ENCODE peak calls at places on chromosomes 4 and X, in nine cellular contexts. One of them, this sample, is unnamed.

GRCh38 chr4:18366762-18367358 is 345.3 kb upstream of the LCORL start:
- DNase-seq in keratinocyte: no peak
- DNase-seq in left lung: no peak
- DNase-seq in mammary epithelial cell: peak
- DNase-seq in colonic mucosa: no peak
- DNase-seq in uterus: no peak
- DNase-seq in dorsolateral prefrontal cortex: no peak
- DNase-seq in suprapubic skin: no peak
- DNase-seq in pancreas: no peak
- DNase-seq in this sample: peak

GRCh38 chrX:50704360-50704759 is 109.6 kb downstream of the SHROOM4 start:
- DNase-seq in mammary epithelial cell: no peak
- DNase-seq in colonic mucosa: no peak
- DNase-seq in uterus: no peak
- DNase-seq in pancreas: no peak
- DNase-seq in dorsolateral prefrontal cortex: no peak
- DNase-seq in suprapubic skin: no peak
- DNase-seq in keratinocyte: no peak
- DNase-seq in left lung: no peak
- DNase-seq in this sample: no peak

GRCh38 chr4:148006025-148006424 is 274.1 kb downstream of the ARHGAP10 start:
- DNase-seq in mammary epithelial cell: no peak
- DNase-seq in uterus: no peak
- DNase-seq in left lung: no peak
- DNase-seq in keratinocyte: no peak
- DNase-seq in dorsolateral prefrontal cortex: no peak
- DNase-seq in colonic mucosa: no peak
- DNase-seq in suprapubic skin: no peak
- DNase-seq in pancreas: no peak
- DNase-seq in this sample: no peak

GRCh38 chr4:108276690-108277089 is 108.0 kb upstream of the LEF1 start:
- DNase-seq in dorsolateral prefrontal cortex: no peak
- DNase-seq in mammary epithelial cell: no peak
- DNase-seq in colonic mucosa: no peak
- DNase-seq in uterus: no peak
- DNase-seq in pancreas: no peak
- DNase-seq in suprapubic skin: no peak
- DNase-seq in keratinocyte: no peak
- DNase-seq in left lung: no peak
- DNase-seq in this sample: no peak

GRCh38 chrX:10048076-10048475 is 80.9 kb downstream of the CLDN34 start:
- DNase-seq in colonic mucosa: no peak
- DNase-seq in mammary epithelial cell: no peak
- DNase-seq in keratinocyte: no peak
- DNase-seq in suprapubic skin: no peak
- DNase-seq in uterus: no peak
- DNase-seq in left lung: no peak
- DNase-seq in dorsolateral prefrontal cortex: no peak
- DNase-seq in pancreas: no peak
- DNase-seq in this sample: no peak

GRCh38 chr4:152099061-152099425 is 338.2 kb upstream of the GATB start:
- DNase-seq in keratinocyte: no peak
- DNase-seq in mammary epithelial cell: no peak
- DNase-seq in dorsolateral prefrontal cortex: no peak
- DNase-seq in suprapubic skin: no peak
- DNase-seq in left lung: no peak
- DNase-seq in pancreas: no peak
- DNase-seq in uterus: no peak
- DNase-seq in colonic mucosa: no peak
- DNase-seq in this sample: no peak

GRCh38 chrX:78796916-78797315 is 49.4 kb downstream of the LPAR4 start:
- DNase-seq in colonic mucosa: no peak
- DNase-seq in pancreas: no peak
- DNase-seq in suprapubic skin: no peak
- DNase-seq in mammary epithelial cell: no peak
- DNase-seq in uterus: no peak
- DNase-seq in dorsolateral prefrontal cortex: no peak
- DNase-seq in left lung: no peak
- DNase-seq in keratinocyte: no peak
- DNase-seq in this sample: no peak

GRCh38 chr4:168335621-168336020 is 17.1 kb upstream of the DDX60 start:
- DNase-seq in suprapubic skin: no peak
- DNase-seq in left lung: no peak
- DNase-seq in colonic mucosa: no peak
- DNase-seq in keratinocyte: no peak
- DNase-seq in pancreas: no peak
- DNase-seq in dorsolateral prefrontal cortex: no peak
- DNase-seq in uterus: no peak
- DNase-seq in mammary epithelial cell: no peak
- DNase-seq in this sample: no peak

GRCh38 chr4:5912614-5913019 is 19.7 kb upstream of the CRMP1 start:
- DNase-seq in colonic mucosa: no peak
- DNase-seq in dorsolateral prefrontal cortex: no peak
- DNase-seq in suprapubic skin: no peak
- DNase-seq in mammary epithelial cell: peak
- DNase-seq in uterus: no peak
- DNase-seq in keratinocyte: peak
- DNase-seq in left lung: no peak
- DNase-seq in pancreas: no peak
- DNase-seq in this sample: no peak

GRCh38 chrX:91039777-91040176 is 394.9 kb upstream of the PABPC5 start:
- DNase-seq in uterus: no peak
- DNase-seq in pancreas: no peak
- DNase-seq in colonic mucosa: no peak
- DNase-seq in dorsolateral prefrontal cortex: no peak
- DNase-seq in suprapubic skin: no peak
- DNase-seq in keratinocyte: no peak
- DNase-seq in left lung: no peak
- DNase-seq in mammary epithelial cell: no peak
- DNase-seq in this sample: no peak

GRCh38 chrX:20437678-20438077 is 171.0 kb upstream of the RPS6KA3 start:
- DNase-seq in left lung: no peak
- DNase-seq in colonic mucosa: no peak
- DNase-seq in mammary epithelial cell: no peak
- DNase-seq in uterus: no peak
- DNase-seq in keratinocyte: no peak
- DNase-seq in dorsolateral prefrontal cortex: no peak
- DNase-seq in suprapubic skin: no peak
- DNase-seq in pancreas: no peak
- DNase-seq in this sample: no peak

GRCh38 chr4:169909897-169910296 is 116.3 kb downstream of the MFAP3L start:
- DNase-seq in pancreas: no peak
- DNase-seq in suprapubic skin: no peak
- DNase-seq in left lung: no peak
- DNase-seq in uterus: no peak
- DNase-seq in dorsolateral prefrontal cortex: no peak
- DNase-seq in colonic mucosa: no peak
- DNase-seq in mammary epithelial cell: no peak
- DNase-seq in keratinocyte: no peak
- DNase-seq in this sample: no peak

GRCh38 chr4:137532869-137533236 is 559 bp upstream of the PCDH18 start:
- DNase-seq in mammary epithelial cell: no peak
- DNase-seq in suprapubic skin: no peak
- DNase-seq in keratinocyte: no peak
- DNase-seq in pancreas: no peak
- DNase-seq in dorsolateral prefrontal cortex: no peak
- DNase-seq in left lung: no peak
- DNase-seq in uterus: no peak
- DNase-seq in colonic mucosa: no peak
- DNase-seq in this sample: no peak

GRCh38 chr4:137531951-137532868 is at the start of gene PCDH18:
- DNase-seq in keratinocyte: no peak
- DNase-seq in dorsolateral prefrontal cortex: peak
- DNase-seq in left lung: peak
- DNase-seq in colonic mucosa: peak
- DNase-seq in mammary epithelial cell: peak
- DNase-seq in suprapubic skin: peak
- DNase-seq in uterus: peak
- DNase-seq in pancreas: no peak
- DNase-seq in this sample: peak

GRCh38 chr4:137533855-137534254 is 1.6 kb upstream of the PCDH18 start:
- DNase-seq in pancreas: no peak
- DNase-seq in keratinocyte: no peak
- DNase-seq in colonic mucosa: no peak
- DNase-seq in suprapubic skin: no peak
- DNase-seq in left lung: no peak
- DNase-seq in mammary epithelial cell: no peak
- DNase-seq in dorsolateral prefrontal cortex: no peak
- DNase-seq in uterus: no peak
- DNase-seq in this sample: no peak

GRCh38 chr4:137535718-137536117 is 3.4 kb upstream of the PCDH18 start:
- DNase-seq in suprapubic skin: no peak
- DNase-seq in keratinocyte: no peak
- DNase-seq in dorsolateral prefrontal cortex: no peak
- DNase-seq in mammary epithelial cell: no peak
- DNase-seq in pancreas: no peak
- DNase-seq in left lung: no peak
- DNase-seq in colonic mucosa: no peak
- DNase-seq in uterus: no peak
- DNase-seq in this sample: no peak

GRCh38 chr4:137534516-137534915 is 2.2 kb upstream of the PCDH18 start:
- DNase-seq in colonic mucosa: no peak
- DNase-seq in suprapubic skin: no peak
- DNase-seq in pancreas: no peak
- DNase-seq in keratinocyte: no peak
- DNase-seq in uterus: no peak
- DNase-seq in mammary epithelial cell: no peak
- DNase-seq in left lung: no peak
- DNase-seq in dorsolateral prefrontal cortex: no peak
- DNase-seq in this sample: no peak
- H3K4me3 ChIP-seq in colonic mucosa: no peak
- H3K4me3 ChIP-seq in suprapubic skin: no peak
- H3K4me3 ChIP-seq in pancreas: no peak
- H3K4me3 ChIP-seq in keratinocyte: no peak
- H3K4me3 ChIP-seq in uterus: no peak
- H3K4me3 ChIP-seq in mammary epithelial cell: no peak
- H3K4me3 ChIP-seq in left lung: no peak
- H3K4me3 ChIP-seq in dorsolateral prefrontal cortex: no peak
- H3K4me3 ChIP-seq in this sample: no peak

GRCh38 chr4:7240341-7240740 is 48.0 kb downstream of the SORCS2 start:
- DNase-seq in pancreas: no peak
- DNase-seq in keratinocyte: no peak
- DNase-seq in left lung: no peak
- DNase-seq in dorsolateral prefrontal cortex: no peak
- DNase-seq in uterus: no peak
- DNase-seq in suprapubic skin: no peak
- DNase-seq in mammary epithelial cell: no peak
- DNase-seq in colonic mucosa: no peak
- DNase-seq in this sample: no peak
- TF ChIP-seq CTCF in pancreas: no peak
- TF ChIP-seq CTCF in keratinocyte: no peak
- TF ChIP-seq CTCF in left lung: no peak
- TF ChIP-seq CTCF in dorsolateral prefrontal cortex: no peak
- TF ChIP-seq CTCF in uterus: no peak
- TF ChIP-seq CTCF in suprapubic skin: no peak
- TF ChIP-seq CTCF in mammary epithelial cell: no peak
- TF ChIP-seq CTCF in colonic mucosa: no peak
- TF ChIP-seq CTCF in this sample: peak

DNA sequence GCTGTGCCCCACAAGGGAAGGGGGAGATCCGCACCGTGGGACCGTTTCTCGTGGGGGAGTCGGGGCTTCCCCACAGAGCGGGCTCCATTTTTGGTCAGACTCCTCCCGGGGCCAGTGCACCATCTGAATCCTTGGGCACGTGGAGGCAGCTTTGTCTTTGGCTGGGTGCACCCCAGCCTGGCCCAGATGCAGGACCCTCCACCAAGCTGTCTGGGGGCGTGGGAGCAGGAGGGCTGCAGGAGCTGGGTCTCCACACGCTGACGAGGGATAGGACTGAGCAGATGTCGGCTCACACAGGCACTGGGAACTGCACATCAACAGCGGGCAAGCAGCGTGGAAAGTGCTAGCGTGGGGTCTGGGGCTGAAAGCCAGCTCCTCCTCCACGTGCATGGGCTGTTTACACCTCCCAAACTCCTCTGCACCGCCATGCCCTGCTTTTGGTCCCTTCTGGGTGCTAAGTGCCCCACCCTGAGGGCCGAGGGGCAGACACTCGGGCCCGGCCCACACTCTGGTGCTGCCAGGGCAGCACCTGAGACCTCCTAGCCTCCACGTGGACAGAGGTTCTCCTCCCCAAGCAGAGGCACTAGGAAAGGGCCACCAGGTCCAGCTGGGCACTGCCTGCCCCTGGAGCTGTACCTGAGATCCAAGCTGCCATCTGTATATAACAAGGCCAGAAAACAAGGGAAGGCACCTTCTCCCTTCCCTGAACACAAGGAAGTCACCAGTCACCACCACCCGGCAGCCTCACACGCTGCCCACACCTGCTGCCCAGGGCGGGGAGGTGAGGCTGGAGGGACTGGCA is 13.8 kb downstream of the DGKQ start:
- DNase-seq in mammary epithelial cell: no peak
- DNase-seq in keratinocyte: no peak
- DNase-seq in left lung: peak
- DNase-seq in suprapubic skin: peak
- DNase-seq in uterus: peak
- DNase-seq in colonic mucosa: no peak
- DNase-seq in dorsolateral prefrontal cortex: no peak
- DNase-seq in pancreas: no peak
- DNase-seq in this sample: no peak
- H3K4me3 ChIP-seq in mammary epithelial cell: no peak
- H3K4me3 ChIP-seq in keratinocyte: no peak
- H3K4me3 ChIP-seq in left lung: no peak
- H3K4me3 ChIP-seq in suprapubic skin: no peak
- H3K4me3 ChIP-seq in uterus: no peak
- H3K4me3 ChIP-seq in colonic mucosa: no peak
- H3K4me3 ChIP-seq in dorsolateral prefrontal cortex: no peak
- H3K4me3 ChIP-seq in pancreas: no peak
- H3K4me3 ChIP-seq in this sample: no peak

DNA sequence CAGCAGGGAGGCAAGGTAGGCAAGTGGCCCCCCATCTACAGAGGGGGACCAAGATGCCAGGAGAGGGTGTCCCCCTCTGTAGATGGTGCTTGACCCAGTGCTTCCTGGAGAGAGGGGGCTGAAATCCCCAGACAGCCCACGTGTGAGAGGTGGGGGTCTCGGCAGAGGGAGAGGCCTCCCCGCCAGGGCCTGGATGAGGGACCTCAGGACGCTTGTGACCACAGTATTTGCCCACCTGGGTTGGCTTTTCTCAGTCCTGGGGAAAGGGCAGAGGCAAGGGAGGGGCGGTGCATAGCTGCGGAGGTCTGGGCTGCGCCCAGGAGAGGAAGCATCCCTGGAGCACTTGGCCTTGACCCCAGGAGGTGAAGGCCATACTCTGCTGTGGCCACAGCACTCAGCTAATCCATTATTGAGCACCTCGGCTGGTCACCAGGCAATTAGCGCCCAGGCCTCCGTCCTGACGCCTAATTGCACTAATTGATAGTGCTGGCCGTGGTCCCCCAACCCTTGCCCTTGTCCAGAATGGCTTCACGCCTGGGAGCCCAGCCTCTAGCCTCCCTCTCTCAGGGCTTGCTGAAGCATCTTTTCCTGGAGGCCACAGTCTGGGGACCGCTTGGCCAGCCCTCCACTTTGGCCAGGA is 30.7 kb downstream of the HMX1 start:
- DNase-seq in keratinocyte: no peak
- DNase-seq in suprapubic skin: peak
- DNase-seq in left lung: peak
- DNase-seq in uterus: peak
- DNase-seq in dorsolateral prefrontal cortex: peak
- DNase-seq in mammary epithelial cell: no peak
- DNase-seq in colonic mucosa: no peak
- DNase-seq in pancreas: peak
- DNase-seq in this sample: no peak
- TF ChIP-seq CTCF in keratinocyte: no peak
- TF ChIP-seq CTCF in suprapubic skin: no peak
- TF ChIP-seq CTCF in left lung: no peak
- TF ChIP-seq CTCF in uterus: no peak
- TF ChIP-seq CTCF in dorsolateral prefrontal cortex: no peak
- TF ChIP-seq CTCF in mammary epithelial cell: no peak
- TF ChIP-seq CTCF in colonic mucosa: no peak
- TF ChIP-seq CTCF in pancreas: no peak
- TF ChIP-seq CTCF in this sample: no peak

GRCh38 chr4:110472583-110473329 is 3.2 kb upstream of the ENPEP start:
- DNase-seq in colonic mucosa: no peak
- DNase-seq in pancreas: no peak
- DNase-seq in uterus: no peak
- DNase-seq in mammary epithelial cell: no peak
- DNase-seq in dorsolateral prefrontal cortex: no peak
- DNase-seq in suprapubic skin: no peak
- DNase-seq in left lung: no peak
- DNase-seq in keratinocyte: no peak
- DNase-seq in this sample: no peak
- H3K4me3 ChIP-seq in colonic mucosa: no peak
- H3K4me3 ChIP-seq in pancreas: no peak
- H3K4me3 ChIP-seq in uterus: no peak
- H3K4me3 ChIP-seq in mammary epithelial cell: no peak
- H3K4me3 ChIP-seq in dorsolateral prefrontal cortex: no peak
- H3K4me3 ChIP-seq in suprapubic skin: no peak
- H3K4me3 ChIP-seq in left lung: no peak
- H3K4me3 ChIP-seq in keratinocyte: no peak
- H3K4me3 ChIP-seq in this sample: no peak